ENCODE peak calls at places on chromosome 22, in eight cellular contexts. One of them, this sample, is unnamed.
A peak's percentile ranks its signal among the peaks of the same experiment; 100 is the strongest.

GRCh38 chr22:49734390-49734789 is 93.3 kb downstream of the BRD1 start:
- DNase-seq in activated naive CD8-positive, alpha-beta T cell treated with anti-CD3 and anti-CD28 coated beads, Interleukin-2, amount 50 U/mL, for 24 hours: no peak
- DNase-seq in neural crest cell: no peak
- DNase-seq in posterior vena cava: no peak
- DNase-seq in NCI-H2081: no peak
- DNase-seq in Right ventricle myocardium superior: no peak
- DNase-seq in RCC 7860: no peak
- DNase-seq in DMS 273 treated with DMSO at 0.1 percent for 48 hours: no peak
- DNase-seq in this sample: no peak

GRCh38 chr22:19085233-19086043 is 36.8 kb downstream of the DGCR2 start:
- DNase-seq in RCC 7860: no peak
- DNase-seq in posterior vena cava: no peak
- DNase-seq in neural crest cell: peak; percentile 6
- DNase-seq in Right ventricle myocardium superior: no peak
- DNase-seq in NCI-H2081: peak; percentile 50
- DNase-seq in DMS 273 treated with DMSO at 0.1 percent for 48 hours: no peak
- DNase-seq in activated naive CD8-positive, alpha-beta T cell treated with anti-CD3 and anti-CD28 coated beads, Interleukin-2, amount 50 U/mL, for 24 hours: no peak
- DNase-seq in this sample: no peak

GRCh38 chr22:45101828-45102227 is 61.9 kb upstream of the NUP50 start:
- DNase-seq in activated naive CD8-positive, alpha-beta T cell treated with anti-CD3 and anti-CD28 coated beads, Interleukin-2, amount 50 U/mL, for 24 hours: peak; percentile 48
- DNase-seq in Right ventricle myocardium superior: peak; percentile 56
- DNase-seq in DMS 273 treated with DMSO at 0.1 percent for 48 hours: no peak
- DNase-seq in RCC 7860: peak; percentile 14
- DNase-seq in neural crest cell: peak; percentile 20
- DNase-seq in posterior vena cava: peak; percentile 84
- DNase-seq in NCI-H2081: peak; percentile 57
- DNase-seq in this sample: no peak

GRCh38 chr22:45549739-45550138 is 47.1 kb downstream of the FBLN1 start:
- DNase-seq in DMS 273 treated with DMSO at 0.1 percent for 48 hours: no peak
- DNase-seq in neural crest cell: no peak
- DNase-seq in RCC 7860: no peak
- DNase-seq in Right ventricle myocardium superior: no peak
- DNase-seq in activated naive CD8-positive, alpha-beta T cell treated with anti-CD3 and anti-CD28 coated beads, Interleukin-2, amount 50 U/mL, for 24 hours: no peak
- DNase-seq in posterior vena cava: peak; percentile 66
- DNase-seq in NCI-H2081: no peak
- DNase-seq in this sample: no peak

GRCh38 chr22:24418786-24419479 is 8.5 kb upstream of the ADORA2A start:
- DNase-seq in RCC 7860: no peak
- DNase-seq in Right ventricle myocardium superior: peak; percentile 15
- DNase-seq in activated naive CD8-positive, alpha-beta T cell treated with anti-CD3 and anti-CD28 coated beads, Interleukin-2, amount 50 U/mL, for 24 hours: no peak
- DNase-seq in NCI-H2081: peak; percentile 10
- DNase-seq in DMS 273 treated with DMSO at 0.1 percent for 48 hours: no peak
- DNase-seq in posterior vena cava: peak; percentile 72
- DNase-seq in neural crest cell: no peak
- DNase-seq in this sample: no peak

GRCh38 chr22:41857160-41857859 is 24.4 kb downstream of the SREBF2 start:
- DNase-seq in DMS 273 treated with DMSO at 0.1 percent for 48 hours: no peak
- DNase-seq in neural crest cell: peak; percentile 33
- DNase-seq in NCI-H2081: no peak
- DNase-seq in posterior vena cava: no peak
- DNase-seq in activated naive CD8-positive, alpha-beta T cell treated with anti-CD3 and anti-CD28 coated beads, Interleukin-2, amount 50 U/mL, for 24 hours: peak; percentile 82
- DNase-seq in Right ventricle myocardium superior: no peak
- DNase-seq in RCC 7860: peak; percentile 73
- DNase-seq in this sample: peak; percentile 34

GRCh38 chr22:36658900-36659299 is 44.7 kb downstream of the CACNG2 start:
- DNase-seq in neural crest cell: no peak
- DNase-seq in activated naive CD8-positive, alpha-beta T cell treated with anti-CD3 and anti-CD28 coated beads, Interleukin-2, amount 50 U/mL, for 24 hours: no peak
- DNase-seq in NCI-H2081: no peak
- DNase-seq in posterior vena cava: no peak
- DNase-seq in Right ventricle myocardium superior: no peak
- DNase-seq in DMS 273 treated with DMSO at 0.1 percent for 48 hours: no peak
- DNase-seq in RCC 7860: no peak
- DNase-seq in this sample: no peak

GRCh38 chr22:44120314-44120704 is 60.4 kb upstream of the PARVG start:
- DNase-seq in activated naive CD8-positive, alpha-beta T cell treated with anti-CD3 and anti-CD28 coated beads, Interleukin-2, amount 50 U/mL, for 24 hours: no peak
- DNase-seq in posterior vena cava: peak; percentile 29
- DNase-seq in DMS 273 treated with DMSO at 0.1 percent for 48 hours: no peak
- DNase-seq in Right ventricle myocardium superior: no peak
- DNase-seq in RCC 7860: no peak
- DNase-seq in neural crest cell: no peak
- DNase-seq in NCI-H2081: no peak
- DNase-seq in this sample: no peak

GRCh38 chr22:38148252-38148651 is 33.4 kb downstream of the PLA2G6 start:
- DNase-seq in RCC 7860: peak; percentile 55
- DNase-seq in DMS 273 treated with DMSO at 0.1 percent for 48 hours: no peak
- DNase-seq in activated naive CD8-positive, alpha-beta T cell treated with anti-CD3 and anti-CD28 coated beads, Interleukin-2, amount 50 U/mL, for 24 hours: no peak
- DNase-seq in NCI-H2081: no peak
- DNase-seq in Right ventricle myocardium superior: no peak
- DNase-seq in posterior vena cava: no peak
- DNase-seq in neural crest cell: no peak
- DNase-seq in this sample: no peak

GRCh38 chr22:46084943-46085830 is 65.1 kb upstream of the PPARA start:
- DNase-seq in NCI-H2081: no peak
- DNase-seq in DMS 273 treated with DMSO at 0.1 percent for 48 hours: no peak
- DNase-seq in RCC 7860: peak; percentile 82
- DNase-seq in neural crest cell: no peak
- DNase-seq in activated naive CD8-positive, alpha-beta T cell treated with anti-CD3 and anti-CD28 coated beads, Interleukin-2, amount 50 U/mL, for 24 hours: no peak
- DNase-seq in Right ventricle myocardium superior: peak; percentile 94
- DNase-seq in posterior vena cava: peak; percentile 96
- DNase-seq in this sample: no peak

GRCh38 chr22:22928666-22929380 is 41.2 kb downstream of the IGLL5 start:
- DNase-seq in posterior vena cava: no peak
- DNase-seq in neural crest cell: no peak
- DNase-seq in Right ventricle myocardium superior: no peak
- DNase-seq in DMS 273 treated with DMSO at 0.1 percent for 48 hours: no peak
- DNase-seq in NCI-H2081: no peak
- DNase-seq in activated naive CD8-positive, alpha-beta T cell treated with anti-CD3 and anti-CD28 coated beads, Interleukin-2, amount 50 U/mL, for 24 hours: peak; percentile 63
- DNase-seq in RCC 7860: no peak
- DNase-seq in this sample: no peak

GRCh38 chr22:35995345-35995744 is 33.3 kb downstream of the RBFOX2 start:
- DNase-seq in DMS 273 treated with DMSO at 0.1 percent for 48 hours: no peak
- DNase-seq in neural crest cell: no peak
- DNase-seq in RCC 7860: no peak
- DNase-seq in posterior vena cava: no peak
- DNase-seq in NCI-H2081: no peak
- DNase-seq in activated naive CD8-positive, alpha-beta T cell treated with anti-CD3 and anti-CD28 coated beads, Interleukin-2, amount 50 U/mL, for 24 hours: no peak
- DNase-seq in Right ventricle myocardium superior: no peak
- DNase-seq in this sample: no peak

GRCh38 chr22:20571531-20572007 is 64.2 kb downstream of the MED15 start:
- DNase-seq in activated naive CD8-positive, alpha-beta T cell treated with anti-CD3 and anti-CD28 coated beads, Interleukin-2, amount 50 U/mL, for 24 hours: peak; percentile 73
- DNase-seq in posterior vena cava: no peak
- DNase-seq in neural crest cell: peak; percentile 59
- DNase-seq in RCC 7860: no peak
- DNase-seq in DMS 273 treated with DMSO at 0.1 percent for 48 hours: no peak
- DNase-seq in NCI-H2081: no peak
- DNase-seq in Right ventricle myocardium superior: peak; percentile 64
- DNase-seq in this sample: no peak

GRCh38 chr22:42604403-42604802 is 10.3 kb downstream of the POLDIP3 start:
- DNase-seq in neural crest cell: no peak
- DNase-seq in activated naive CD8-positive, alpha-beta T cell treated with anti-CD3 and anti-CD28 coated beads, Interleukin-2, amount 50 U/mL, for 24 hours: no peak
- DNase-seq in RCC 7860: no peak
- DNase-seq in NCI-H2081: no peak
- DNase-seq in DMS 273 treated with DMSO at 0.1 percent for 48 hours: no peak
- DNase-seq in posterior vena cava: no peak
- DNase-seq in Right ventricle myocardium superior: no peak
- DNase-seq in this sample: no peak

GRCh38 chr22:30025187-30025586 is 55.1 kb upstream of the HORMAD2 start:
- DNase-seq in DMS 273 treated with DMSO at 0.1 percent for 48 hours: no peak
- DNase-seq in NCI-H2081: no peak
- DNase-seq in posterior vena cava: no peak
- DNase-seq in activated naive CD8-positive, alpha-beta T cell treated with anti-CD3 and anti-CD28 coated beads, Interleukin-2, amount 50 U/mL, for 24 hours: no peak
- DNase-seq in neural crest cell: no peak
- DNase-seq in Right ventricle myocardium superior: no peak
- DNase-seq in RCC 7860: no peak
- DNase-seq in this sample: no peak

GRCh38 chr22:32620992-32621391 is 146.4 kb downstream of the FBXO7 start:
- DNase-seq in DMS 273 treated with DMSO at 0.1 percent for 48 hours: no peak
- DNase-seq in neural crest cell: no peak
- DNase-seq in Right ventricle myocardium superior: no peak
- DNase-seq in RCC 7860: no peak
- DNase-seq in posterior vena cava: peak; percentile 38
- DNase-seq in NCI-H2081: no peak
- DNase-seq in activated naive CD8-positive, alpha-beta T cell treated with anti-CD3 and anti-CD28 coated beads, Interleukin-2, amount 50 U/mL, for 24 hours: no peak
- DNase-seq in this sample: no peak

GRCh38 chr22:39214006-39214382 is 30.8 kb downstream of the PDGFB start:
- DNase-seq in activated naive CD8-positive, alpha-beta T cell treated with anti-CD3 and anti-CD28 coated beads, Interleukin-2, amount 50 U/mL, for 24 hours: no peak
- DNase-seq in RCC 7860: peak; percentile 9
- DNase-seq in posterior vena cava: no peak
- DNase-seq in neural crest cell: no peak
- DNase-seq in Right ventricle myocardium superior: no peak
- DNase-seq in DMS 273 treated with DMSO at 0.1 percent for 48 hours: no peak
- DNase-seq in NCI-H2081: no peak
- DNase-seq in this sample: no peak

GRCh38 chr22:23128269-23129108 is 13.3 kb downstream of the RSPH14 start:
- DNase-seq in neural crest cell: peak; percentile 84
- DNase-seq in Right ventricle myocardium superior: peak; percentile 69
- DNase-seq in posterior vena cava: peak; percentile 88
- DNase-seq in activated naive CD8-positive, alpha-beta T cell treated with anti-CD3 and anti-CD28 coated beads, Interleukin-2, amount 50 U/mL, for 24 hours: peak; percentile 80
- DNase-seq in RCC 7860: no peak
- DNase-seq in NCI-H2081: peak; percentile 42
- DNase-seq in DMS 273 treated with DMSO at 0.1 percent for 48 hours: peak; percentile 74
- DNase-seq in this sample: peak; percentile 31

GRCh38 chr22:29454186-29454745 is 15.9 kb downstream of the RFPL1 start:
- DNase-seq in posterior vena cava: no peak
- DNase-seq in NCI-H2081: no peak
- DNase-seq in activated naive CD8-positive, alpha-beta T cell treated with anti-CD3 and anti-CD28 coated beads, Interleukin-2, amount 50 U/mL, for 24 hours: no peak
- DNase-seq in Right ventricle myocardium superior: no peak
- DNase-seq in neural crest cell: no peak
- DNase-seq in RCC 7860: no peak
- DNase-seq in DMS 273 treated with DMSO at 0.1 percent for 48 hours: no peak
- DNase-seq in this sample: no peak

GRCh38 chr22:30267382-30268302 is 991 bp upstream of the OSM start:
- DNase-seq in RCC 7860: no peak
- DNase-seq in Right ventricle myocardium superior: no peak
- DNase-seq in DMS 273 treated with DMSO at 0.1 percent for 48 hours: no peak
- DNase-seq in activated naive CD8-positive, alpha-beta T cell treated with anti-CD3 and anti-CD28 coated beads, Interleukin-2, amount 50 U/mL, for 24 hours: peak; percentile 63
- DNase-seq in neural crest cell: no peak
- DNase-seq in NCI-H2081: no peak
- DNase-seq in posterior vena cava: no peak
- DNase-seq in this sample: no peak

GRCh38 chr22:48919187-48919590 is 908.5 kb downstream of the BRD1 start:
- DNase-seq in activated naive CD8-positive, alpha-beta T cell treated with anti-CD3 and anti-CD28 coated beads, Interleukin-2, amount 50 U/mL, for 24 hours: no peak
- DNase-seq in posterior vena cava: peak; percentile 49
- DNase-seq in NCI-H2081: peak; percentile 2
- DNase-seq in Right ventricle myocardium superior: no peak
- DNase-seq in RCC 7860: no peak
- DNase-seq in neural crest cell: peak; percentile 39
- DNase-seq in DMS 273 treated with DMSO at 0.1 percent for 48 hours: no peak
- DNase-seq in this sample: no peak

GRCh38 chr22:41048791-41049717 is 43.3 kb upstream of the EP300 start:
- DNase-seq in NCI-H2081: no peak
- DNase-seq in neural crest cell: peak; percentile 23
- DNase-seq in DMS 273 treated with DMSO at 0.1 percent for 48 hours: no peak
- DNase-seq in posterior vena cava: peak; percentile 86
- DNase-seq in activated naive CD8-positive, alpha-beta T cell treated with anti-CD3 and anti-CD28 coated beads, Interleukin-2, amount 50 U/mL, for 24 hours: no peak
- DNase-seq in RCC 7860: no peak
- DNase-seq in Right ventricle myocardium superior: peak; percentile 86
- DNase-seq in this sample: no peak

GRCh38 chr22:39808087-39808486 is 85.5 kb downstream of the ENTHD1 start:
- DNase-seq in activated naive CD8-positive, alpha-beta T cell treated with anti-CD3 and anti-CD28 coated beads, Interleukin-2, amount 50 U/mL, for 24 hours: peak; percentile 52
- DNase-seq in RCC 7860: no peak
- DNase-seq in NCI-H2081: no peak
- DNase-seq in neural crest cell: peak; percentile 30
- DNase-seq in DMS 273 treated with DMSO at 0.1 percent for 48 hours: no peak
- DNase-seq in Right ventricle myocardium superior: no peak
- DNase-seq in posterior vena cava: no peak
- DNase-seq in this sample: peak; percentile 9

GRCh38 chr22:45290410-45290936 is 5.7 kb downstream of the UPK3A start:
- DNase-seq in NCI-H2081: no peak
- DNase-seq in posterior vena cava: no peak
- DNase-seq in activated naive CD8-positive, alpha-beta T cell treated with anti-CD3 and anti-CD28 coated beads, Interleukin-2, amount 50 U/mL, for 24 hours: no peak
- DNase-seq in Right ventricle myocardium superior: peak; percentile 61
- DNase-seq in DMS 273 treated with DMSO at 0.1 percent for 48 hours: no peak
- DNase-seq in RCC 7860: no peak
- DNase-seq in neural crest cell: peak; percentile 22
- DNase-seq in this sample: no peak